ENCODE peak calls at places on chromosomes 13 and 19, in ten cellular contexts. O is endothelial cell of umbilical vein, M is GM23338, F is HCT116, P is upper lobe of left lung, T is prostate gland, U is stomach, I is breast epithelium, J is GM12878, K is transverse colon. E is an unnamed sample.
A peak's percentile ranks its signal among the peaks of the same experiment; 100 is the strongest.

GRCh38 chr13:100875392-100876043 is 200.9 kb upstream of the TMTC4 start:
- DNase-seq in T (no peak), F (no peak), I (no peak), U (no peak), P (no peak), O (peak; percentile 87), J (peak; percentile 7), M (no peak), K (no peak), E (no peak)

GRCh38 chr19:19170053-19170945 is at the start of gene MEF2B:
- DNase-seq in T (peak; percentile 65), M (peak; percentile 97), F (no peak), P (peak; percentile 86), I (peak; percentile 78), K (peak; percentile 87), J (no peak), O (peak; percentile 58), U (peak; percentile 88), E (no peak)

GRCh38 chr13:94595006-94595942 is 678 bp downstream of the TGDS start:
- DNase-seq in I (no peak), M (peak; percentile 33), K (peak; percentile 29), J (no peak), T (no peak), P (peak; percentile 39), U (peak; percentile 34), O (peak; percentile 49), F (no peak), E (no peak)

GRCh38 chr13:48975101-48975925 is at the start of gene FNDC3A:
- DNase-seq in O (peak; percentile 69), J (no peak), U (peak; percentile 41), I (peak; percentile 72), T (peak; percentile 39), F (peak; percentile 29), M (peak; percentile 89), K (peak; percentile 49), P (peak; percentile 67), E (peak; percentile 76)

GRCh38 chr19:48641850-48642249 is 4.1 kb downstream of the CA11 start:
- DNase-seq in O (no peak), F (no peak), M (no peak), P (no peak), U (no peak), I (no peak), J (no peak), K (no peak), T (no peak), E (no peak)

GRCh38 chr13:75895168-75895567 is 259.0 kb downstream of the LMO7 start:
- DNase-seq in P (no peak), J (no peak), O (no peak), K (no peak), T (no peak), M (no peak), F (no peak), I (no peak), U (no peak), E (no peak)

GRCh38 chr13:99382428-99383133 is 75.4 kb upstream of the GPR183 start:
- DNase-seq in J (no peak), M (no peak), T (no peak), I (no peak), O (no peak), P (no peak), U (no peak), K (peak; percentile 73), F (no peak), E (peak; percentile 50)

GRCh38 chr13:20174656-20175405 is 14.0 kb upstream of the GJA3 start:
- DNase-seq in O (peak; percentile 73), J (peak; percentile 43), F (peak; percentile 90), T (peak; percentile 44), M (no peak), K (peak; percentile 85), U (peak; percentile 89), P (peak; percentile 95), I (peak; percentile 64), E (peak; percentile 82)

GRCh38 chr19:5967571-5967970 is 10.4 kb downstream of the RANBP3 start:
- DNase-seq in F (no peak), P (no peak), I (no peak), U (no peak), T (no peak), K (no peak), M (no peak), J (no peak), O (no peak), E (peak; percentile 51)

GRCh38 chr19:5968431-5969373 is 9.2 kb downstream of the RANBP3 start:
- DNase-seq in K (no peak), F (no peak), P (peak; percentile 77), J (no peak), O (peak; percentile 54), U (no peak), M (peak; percentile 72), I (no peak), T (no peak), E (peak; percentile 60)

GRCh38 chr19:5971714-5972354 is 6.1 kb downstream of the RANBP3 start:
- DNase-seq in O (no peak), J (no peak), U (no peak), K (no peak), P (no peak), T (no peak), I (no peak), F (no peak), M (no peak), E (no peak)

GRCh38 chr19:5967994-5968430 is 9.9 kb downstream of the RANBP3 start:
- DNase-seq in F (peak; percentile 50), I (no peak), U (peak; percentile 67), O (peak; percentile 84), K (peak; percentile 69), M (peak; percentile 91), P (peak; percentile 74), T (peak; percentile 79), J (peak; percentile 17), E (peak; percentile 85)

GRCh38 chr19:5969476-5969875 is 8.5 kb downstream of the RANBP3 start:
- DNase-seq in O (no peak), T (no peak), K (no peak), U (no peak), M (no peak), P (no peak), J (no peak), F (no peak), I (no peak), E (peak; percentile 50)
- H3K4me1 ChIP-seq in O (peaks cover 16% of the 10 kb centered on the region), T (peaks cover 19% of the 10 kb centered on the region), K (peaks cover 51% of the 10 kb centered on the region), U (peaks cover 98% of the 10 kb centered on the region), M (peaks cover 14% of the 10 kb centered on the region), P (peaks cover 63% of the 10 kb centered on the region), J (peaks cover 11% of the 10 kb centered on the region), F (no peaks in the 10 kb centered on the region), I (no peaks in the 10 kb centered on the region), E (peaks cover 66% of the 10 kb centered on the region)

GRCh38 chr19:45424191-45425058 is 708 bp upstream of the ERCC1 start:
- DNase-seq in M (peak; percentile 82), K (peak; percentile 75), P (peak; percentile 84), F (peak; percentile 91), U (peak; percentile 62), I (no peak), J (no peak), T (peak; percentile 47), O (peak; percentile 95), E (peak; percentile 82)
- TF ChIP-seq POLR2AphosphoS5 in M (no peak), K (no peak), P (peak; percentile 75), F (peak; percentile 71), U (no peak), I (no peak), J (peak; percentile 10), T (peak; percentile 62), O (peak; percentile 95), E (peak; percentile 19)

GRCh38 chr19:35204799-35205732 is 23.5 kb downstream of the FAM187B start:
- DNase-seq in M (peak; percentile 64), U (no peak), I (no peak), F (no peak), J (peak; percentile 87), O (no peak), P (peak; percentile 55), T (no peak), K (peak; percentile 58), E (no peak)

GRCh38 chr19:35199481-35199880 is 29.1 kb downstream of the FAM187B start:
- DNase-seq in O (no peak), K (no peak), M (no peak), P (no peak), U (no peak), J (no peak), T (no peak), F (no peak), I (no peak), E (no peak)

GRCh38 chr19:35205733-35206323 is 22.7 kb downstream of the FAM187B start:
- DNase-seq in P (no peak), I (no peak), K (no peak), U (no peak), J (no peak), T (no peak), O (no peak), M (no peak), F (no peak), E (no peak)

GRCh38 chr19:35206379-35206778 is 22.2 kb downstream of the FAM187B start:
- DNase-seq in U (no peak), P (no peak), F (no peak), J (peak; percentile 52), O (no peak), I (no peak), M (no peak), T (no peak), K (peak; percentile 46), E (no peak)

GRCh38 chr19:35202722-35203674 is 25.5 kb downstream of the FAM187B start:
- DNase-seq in M (peak; percentile 97), F (no peak), I (no peak), J (no peak), P (no peak), U (no peak), K (no peak), O (no peak), T (no peak), E (no peak)
- H3K4me1 ChIP-seq in M (peaks cover 32% of the 10 kb centered on the region), F (peaks cover 3% of the 10 kb centered on the region), I (no peaks in the 10 kb centered on the region), J (peaks cover 33% of the 10 kb centered on the region), P (peaks cover 4% of the 10 kb centered on the region), U (peaks cover 33% of the 10 kb centered on the region), K (no peaks in the 10 kb centered on the region), O (no peaks in the 10 kb centered on the region), T (no peaks in the 10 kb centered on the region), E (no peaks in the 10 kb centered on the region)

GRCh38 chr19:51710163-51710562 is 13.6 kb downstream of the HAS1 start:
- DNase-seq in J (no peak), F (no peak), O (no peak), P (no peak), U (no peak), T (no peak), M (no peak), K (no peak), I (no peak), E (no peak)

GRCh38 chr19:51706885-51707284 is 13.8 kb downstream of the SPACA6 start:
- DNase-seq in M (no peak), T (no peak), I (no peak), P (no peak), F (no peak), K (no peak), U (no peak), J (no peak), O (no peak), E (no peak)

GRCh38 chr19:51709575-51709974 is 14.2 kb downstream of the HAS1 start:
- DNase-seq in J (no peak), T (no peak), M (no peak), K (no peak), I (no peak), O (no peak), U (no peak), F (no peak), P (no peak), E (no peak)

GRCh38 chr19:51706296-51706695 is 13.2 kb downstream of the SPACA6 start:
- DNase-seq in J (no peak), O (no peak), P (no peak), I (no peak), F (no peak), K (no peak), U (no peak), T (no peak), M (no peak), E (no peak)

DNA sequence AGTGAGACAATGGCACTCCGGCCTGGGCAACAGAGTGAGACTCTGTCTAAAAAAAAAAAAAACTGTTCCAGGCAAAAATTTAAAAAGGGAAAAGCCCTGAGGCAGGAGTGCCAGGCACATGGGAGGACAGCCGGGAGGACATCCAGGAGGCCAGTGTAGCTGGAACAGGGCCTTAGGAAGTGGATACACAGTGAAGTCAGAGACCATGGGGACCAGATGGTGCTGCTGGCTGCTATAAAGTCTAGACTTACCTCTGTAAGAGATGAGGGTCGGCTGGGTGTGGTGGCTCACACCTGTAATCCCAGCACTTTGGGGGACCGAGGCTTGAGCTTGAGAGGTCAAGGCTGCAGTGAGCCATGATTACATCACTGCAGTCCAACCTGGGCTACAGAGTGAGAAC is 15.0 kb downstream of the HAS1 start:
- DNase-seq in K (no peak), U (no peak), T (no peak), F (no peak), O (no peak), M (no peak), I (no peak), P (no peak), J (no peak), E (no peak)
- TF ChIP-seq POLR2AphosphoS5 in K (no peak), U (no peak), T (no peak), F (no peak), O (no peak), M (no peak), I (no peak), P (no peak), J (no peak), E (no peak)

E was measured in sigmoid colon.